ENCODE peak calls at places on chromosome 3, in ten cellular contexts. W is tibial artery, K is GM10248, R is HCT116, B is MM.1S, Q is endothelial cell of umbilical vein, O is breast epithelium, X is lower lobe of right lung, Y is PC-3, C is IMR-90. Z is an unnamed sample.

GRCh38 chr3:151856106-151856505 is 17.3 kb upstream of the SUCNR1 start:
- DNase-seq in O (no peak), X (no peak), K (no peak), B (no peak), Y (peak), Q (no peak), W (no peak), C (no peak), R (no peak), Z (no peak)

GRCh38 chr3:10495003-10495402 is 10.4 kb downstream of the ATP2B2 start:
- DNase-seq in B (no peak), O (peak), Q (peak), R (peak), C (peak), Y (peak), K (no peak), X (no peak), W (no peak), Z (no peak)

GRCh38 chr3:115164374-115165221 is 17.5 kb upstream of the ZBTB20 start:
- DNase-seq in Q (no peak), K (no peak), O (no peak), R (no peak), W (no peak), Y (no peak), B (no peak), X (no peak), C (no peak), Z (no peak)

GRCh38 chr3:128581566-128581965 is 69.1 kb downstream of the RPN1 start:
- DNase-seq in K (no peak), B (no peak), R (no peak), Y (no peak), O (no peak), C (no peak), W (no peak), Q (no peak), X (no peak), Z (no peak)

GRCh38 chr3:189233225-189233858 is 61.6 kb downstream of the TPRG1 start:
- DNase-seq in K (peak), R (peak), O (peak), W (peak), Q (peak), C (peak), B (peak), X (peak), Y (peak), Z (no peak)

GRCh38 chr3:4993276-4994143 is 14.3 kb downstream of the BHLHE40 start:
- DNase-seq in Q (no peak), X (no peak), W (no peak), K (no peak), R (no peak), O (no peak), C (no peak), Y (no peak), B (no peak), Z (no peak)

GRCh38 chr3:51955175-51955892 is at the start of gene GPR62:
- DNase-seq in K (no peak), Y (no peak), R (no peak), O (no peak), B (no peak), Q (no peak), C (no peak), X (no peak), W (no peak), Z (peak)

GRCh38 chr3:10442151-10442795 is 63.1 kb downstream of the ATP2B2 start:
- DNase-seq in O (no peak), Y (no peak), R (no peak), X (no peak), K (no peak), C (peak), B (no peak), W (no peak), Q (no peak), Z (no peak)

GRCh38 chr3:116020495-116020894 is 397.2 kb downstream of the GAP43 start:
- DNase-seq in W (no peak), B (no peak), Q (no peak), Y (no peak), X (no peak), C (no peak), K (no peak), R (no peak), O (no peak), Z (no peak)

GRCh38 chr3:100001514-100002270 is 112.6 kb downstream of the FILIP1L start:
- DNase-seq in C (no peak), O (no peak), R (no peak), X (no peak), K (no peak), Q (no peak), W (no peak), B (no peak), Y (peak), Z (no peak)

GRCh38 chr3:165075695-165076094 is 2.6 kb downstream of the SI start:
- DNase-seq in W (no peak), Y (no peak), Q (no peak), R (no peak), K (no peak), X (no peak), B (no peak), O (no peak), C (no peak), Z (no peak)

DNA sequence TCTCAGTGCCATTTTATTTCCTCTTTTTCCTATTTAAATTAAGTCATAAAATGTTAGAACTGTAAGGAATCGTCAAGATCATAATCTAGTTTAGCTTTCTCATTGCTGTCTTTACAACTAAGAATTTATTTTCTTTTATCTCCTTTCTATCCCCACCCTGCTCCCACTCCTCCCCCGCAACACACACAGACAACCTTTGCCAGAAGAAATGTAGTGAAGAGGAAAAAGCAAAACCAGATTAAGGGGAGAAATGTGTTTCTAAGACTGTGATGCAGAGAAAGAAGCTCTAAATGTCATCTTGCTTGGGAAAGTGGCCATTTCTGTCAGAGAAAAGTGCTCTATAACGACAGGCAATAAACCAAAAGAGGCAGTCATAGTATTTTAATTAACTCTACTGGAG is 78.3 kb upstream of the MLF1 start:
- DNase-seq in Y (no peak), R (no peak), B (no peak), C (no peak), O (no peak), W (no peak), X (no peak), Q (no peak), K (no peak), Z (no peak)
- TF ChIP-seq CTCF in Y (no peak), R (no peak), B (no peak), C (no peak), O (no peak), W (no peak), X (no peak), Q (no peak), K (no peak), Z (no peak)

GRCh38 chr3:126703512-126704493 is at the start of gene CHCHD6:
- DNase-seq in X (peak), W (peak), K (peak), C (peak), Q (peak), R (peak), Y (peak), B (peak), O (peak), Z (peak)
- TF ChIP-seq CTCF in X (no peak), W (peak), K (no peak), C (no peak), Q (no peak), R (no peak), Y (peak), B (peak), O (no peak), Z (no peak)

GRCh38 chr3:53744351-53744750 is 101.9 kb downstream of the CHDH start:
- DNase-seq in W (no peak), C (no peak), O (no peak), Y (no peak), R (no peak), B (peak), K (peak), X (no peak), Q (no peak), Z (no peak)
- TF ChIP-seq CTCF in W (no peak), C (no peak), O (no peak), Y (no peak), R (no peak), B (no peak), K (no peak), X (no peak), Q (no peak), Z (no peak)

GRCh38 chr3:121645054-121645453 is 15.6 kb downstream of the HCLS1 start:
- DNase-seq in Q (no peak), X (no peak), C (no peak), Y (no peak), R (no peak), O (no peak), K (no peak), B (no peak), W (no peak), Z (no peak)

GRCh38 chr3:121649645-121650044 is 11.1 kb downstream of the HCLS1 start:
- DNase-seq in X (no peak), R (no peak), W (no peak), K (no peak), O (no peak), Q (peak), C (peak), Y (peak), B (no peak), Z (no peak)

GRCh38 chr3:121642601-121643314 is 17.9 kb downstream of the HCLS1 start:
- DNase-seq in X (no peak), B (no peak), K (no peak), O (no peak), R (no peak), W (no peak), C (no peak), Y (no peak), Q (no peak), Z (no peak)

GRCh38 chr3:121651684-121652083 is 9.0 kb downstream of the HCLS1 start:
- DNase-seq in K (no peak), X (no peak), O (no peak), C (no peak), B (no peak), Y (peak), W (no peak), Q (peak), R (no peak), Z (no peak)

DNA sequence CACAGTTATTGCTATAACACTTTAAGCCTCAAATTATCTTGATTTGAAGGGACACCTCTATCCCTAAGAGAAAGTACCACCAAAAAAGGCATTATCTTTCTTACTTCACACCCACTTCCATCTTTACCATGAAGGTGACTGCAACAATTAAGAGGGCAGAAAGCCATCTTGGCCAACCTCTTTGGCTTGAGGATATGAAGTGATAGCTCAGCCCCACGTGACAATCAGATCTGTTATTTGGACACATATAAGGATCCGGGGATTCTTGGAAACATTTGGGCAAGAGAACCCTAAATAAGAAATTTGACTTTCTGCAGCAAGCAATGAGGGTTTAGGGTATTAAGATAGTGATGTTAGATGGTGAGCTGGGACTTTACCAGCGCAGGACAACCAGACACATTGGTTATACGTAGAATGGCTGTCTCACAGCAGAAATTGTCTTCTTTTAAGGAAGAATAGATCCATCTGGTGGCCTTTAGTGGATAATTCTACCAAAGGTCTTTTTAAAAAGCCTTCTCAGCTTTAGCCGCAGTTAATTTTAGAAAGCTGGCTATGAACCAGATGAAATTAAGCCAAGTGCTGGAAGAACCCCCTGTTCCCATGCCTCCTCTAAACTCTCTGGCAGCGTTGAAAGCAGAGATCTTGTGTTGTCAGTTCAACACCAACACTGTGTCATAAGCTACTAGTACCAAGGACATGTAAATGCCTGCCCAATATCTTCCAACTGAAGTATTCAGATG is 12.3 kb downstream of the HCLS1 start:
- DNase-seq in O (no peak), C (no peak), B (no peak), Y (no peak), R (no peak), X (no peak), Q (no peak), W (no peak), K (no peak), Z (no peak)
- TF ChIP-seq CTCF in O (no peak), C (no peak), B (no peak), Y (no peak), R (no peak), X (no peak), Q (no peak), W (peak), K (no peak), Z (no peak)

GRCh38 chr3:175805825-175806224 is 946.7 kb downstream of the NAALADL2 start:
- DNase-seq in O (no peak), R (no peak), X (no peak), Y (no peak), Q (no peak), B (no peak), K (no peak), W (no peak), C (peak), Z (no peak)
- TF ChIP-seq CTCF in O (no peak), R (no peak), X (no peak), Y (no peak), Q (no peak), B (no peak), K (no peak), W (no peak), C (no peak), Z (no peak)

DNA sequence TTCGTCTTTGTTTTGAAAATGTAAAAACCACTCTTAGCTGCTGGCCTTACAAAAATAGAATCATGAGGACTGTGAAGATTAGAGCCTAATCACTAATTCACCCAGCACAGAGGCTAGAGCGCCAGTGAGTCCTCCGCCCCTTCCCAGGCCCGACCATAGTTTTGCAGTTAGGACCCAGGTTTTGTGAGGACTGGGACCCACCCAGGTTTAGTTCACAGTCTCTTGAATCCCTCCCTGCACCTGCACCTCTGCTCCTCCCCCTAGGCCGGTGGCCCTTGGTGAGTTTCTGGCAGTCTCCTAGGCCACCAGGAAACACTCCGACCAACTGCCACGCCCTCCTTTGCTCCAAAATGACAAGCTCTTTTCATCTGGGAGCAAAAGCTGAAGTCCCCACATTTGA is 136.0 kb upstream of the CCDC54 start:
- DNase-seq in R (peak), K (peak), W (peak), X (peak), Q (no peak), Y (peak), O (peak), B (peak), C (no peak), Z (no peak)
- TF ChIP-seq CTCF in R (no peak), K (no peak), W (no peak), X (no peak), Q (no peak), Y (no peak), O (no peak), B (no peak), C (no peak), Z (no peak)